ENCODE peak calls at places on chromosomes 4 and X, in seven cellular contexts. I is HCT116, Y is K562, C is HepG2, D is GM12878, U is SK-N-SH, E is H1. A is an unnamed sample.

GRCh38 chr4:107708225-107708624 is 11.8 kb downstream of the PAPSS1 start:
- DNase-seq in I (no peak), Y (no peak), C (no peak), D (no peak), U (no peak), E (no peak), A (peak; percentile 68)

GRCh38 chr4:7170012-7170411 is 22.3 kb upstream of the SORCS2 start:
- DNase-seq in I (no peak), Y (no peak), C (no peak), D (no peak), U (no peak), E (no peak), A (no peak)

GRCh38 chr4:55553442-55553841 is 6.7 kb upstream of the CLOCK start:
- DNase-seq in I (no peak), Y (no peak), C (peak; percentile 67), D (no peak), U (no peak), E (peak; percentile 48), A (peak; percentile 31)

GRCh38 chr4:52822583-52823477 is 39.3 kb upstream of the RASL11B start:
- DNase-seq in I (peak; percentile 41), Y (no peak), C (no peak), D (no peak), U (no peak), E (no peak), A (no peak)

GRCh38 chrX:77441479-77441878 is 5.7 kb upstream of the FGF16 start:
- DNase-seq in I (no peak), Y (no peak), C (no peak), D (no peak), U (no peak), E (no peak), A (no peak)

GRCh38 chrX:11381464-11381863 is 88.3 kb downstream of the AMELX start:
- DNase-seq in I (peak; percentile 24), Y (peak; percentile 36), C (peak; percentile 25), D (peak; percentile 30), U (peak; percentile 20), E (no peak), A (peak; percentile 68)

GRCh38 chr4:76087007-76087769 is 12.7 kb downstream of the ART3 start:
- DNase-seq in I (peak; percentile 62), Y (peak; percentile 71), C (peak; percentile 86), D (no peak), U (peak; percentile 51), E (peak; percentile 64), A (peak; percentile 76)

GRCh38 chrX:123962794-123963373 is 1.4 kb downstream of the STAG2 start:
- DNase-seq in I (peak; percentile 75), Y (peak; percentile 85), C (peak; percentile 88), D (peak; percentile 68), U (peak; percentile 68), E (peak; percentile 64), A (peak; percentile 91)

GRCh38 chr4:11338990-11339782 is 89.5 kb downstream of the HS3ST1 start:
- DNase-seq in I (no peak), Y (no peak), C (no peak), D (no peak), U (no peak), E (no peak), A (no peak)

GRCh38 chr4:5568931-5569330 is 139.4 kb downstream of the EVC2 start:
- DNase-seq in I (no peak), Y (no peak), C (no peak), D (no peak), U (no peak), E (no peak), A (no peak)

GRCh38 chr4:77451530-77451929 is 154.1 kb upstream of the CXCL13 start:
- DNase-seq in I (no peak), Y (no peak), C (no peak), D (no peak), U (no peak), E (no peak), A (no peak)

GRCh38 chrX:97290199-97290598 is 406.5 kb downstream of the RPA4 start:
- DNase-seq in I (no peak), Y (no peak), C (peak; percentile 14), D (no peak), U (no peak), E (no peak), A (no peak)

GRCh38 chr4:126441173-126441810 is 1126.5 kb downstream of the FAT4 start:
- DNase-seq in I (no peak), Y (no peak), C (no peak), D (no peak), U (no peak), E (no peak), A (no peak)

GRCh38 chrX:110915120-110915519 is 119.5 kb upstream of the CHRDL1 start:
- DNase-seq in I (no peak), Y (no peak), C (no peak), D (no peak), U (no peak), E (no peak), A (no peak)

GRCh38 chr4:101328063-101328602 is 19.2 kb downstream of the PPP3CA start:
- DNase-seq in I (no peak), Y (no peak), C (no peak), D (peak; percentile 64), U (no peak), E (no peak), A (no peak)

GRCh38 chr4:12588572-12588971 is 895.6 kb downstream of the RAB28 start:
- DNase-seq in I (no peak), Y (no peak), C (no peak), D (no peak), U (no peak), E (no peak), A (no peak)

GRCh38 chr4:13527983-13528822 is 16.1 kb downstream of the NKX3-2 start:
- DNase-seq in I (no peak), Y (no peak), C (no peak), D (peak; percentile 56), U (peak; percentile 42), E (peak; percentile 63), A (no peak)

GRCh38 chrX:97126020-97126419 is 242.3 kb downstream of the RPA4 start:
- DNase-seq in I (no peak), Y (no peak), C (no peak), D (no peak), U (no peak), E (no peak), A (no peak)

GRCh38 chr4:88104902-88105610 is 53.4 kb downstream of the ABCG2 start:
- DNase-seq in I (no peak), Y (no peak), C (no peak), D (no peak), U (peak; percentile 41), E (no peak), A (peak; percentile 73)

GRCh38 chr4:56360071-56360470 is 27.2 kb downstream of the AASDH start:
- DNase-seq in I (no peak), Y (no peak), C (no peak), D (no peak), U (no peak), E (no peak), A (no peak)

GRCh38 chr4:89868999-89869589 is 25.6 kb upstream of the MMRN1 start:
- DNase-seq in I (no peak), Y (no peak), C (no peak), D (no peak), U (no peak), E (no peak), A (no peak)

GRCh38 chrX:103883533-103883932 is 51.5 kb upstream of the RAB9B start:
- DNase-seq in I (no peak), Y (no peak), C (no peak), D (no peak), U (no peak), E (no peak), A (no peak)

GRCh38 chr4:98536631-98537030 is 121.8 kb downstream of the TSPAN5 start:
- DNase-seq in I (no peak), Y (no peak), C (no peak), D (no peak), U (no peak), E (peak; percentile 73), A (no peak)

GRCh38 chr4:123606336-123606735 is 209.7 kb downstream of the SPRY1 start:
- DNase-seq in I (no peak), Y (no peak), C (no peak), D (no peak), U (no peak), E (no peak), A (no peak)

GRCh38 chrX:136146614-136147319 is 566 bp upstream of the FHL1 start:
- DNase-seq in I (no peak), Y (no peak), C (no peak), D (no peak), U (no peak), E (peak; percentile 51), A (no peak)

GRCh38 chrX:65757943-65758342 is 90.5 kb downstream of the MSN start:
- DNase-seq in I (no peak), Y (no peak), C (no peak), D (no peak), U (no peak), E (no peak), A (no peak)
- TF ChIP-seq JUND in I (no peak), Y (no peak), C (no peak), D (no peak), U (no peak), E (no peak), A (no peak)

GRCh38 chr4:153809307-153809706 is 20.4 kb upstream of the SFRP2 start:
- DNase-seq in I (no peak), Y (no peak), C (no peak), D (peak; percentile 17), U (no peak), E (no peak), A (no peak)
- TF ChIP-seq JUND in I (no peak), Y (no peak), C (no peak), D (no peak), U (no peak), E (no peak), A (no peak)

DNA sequence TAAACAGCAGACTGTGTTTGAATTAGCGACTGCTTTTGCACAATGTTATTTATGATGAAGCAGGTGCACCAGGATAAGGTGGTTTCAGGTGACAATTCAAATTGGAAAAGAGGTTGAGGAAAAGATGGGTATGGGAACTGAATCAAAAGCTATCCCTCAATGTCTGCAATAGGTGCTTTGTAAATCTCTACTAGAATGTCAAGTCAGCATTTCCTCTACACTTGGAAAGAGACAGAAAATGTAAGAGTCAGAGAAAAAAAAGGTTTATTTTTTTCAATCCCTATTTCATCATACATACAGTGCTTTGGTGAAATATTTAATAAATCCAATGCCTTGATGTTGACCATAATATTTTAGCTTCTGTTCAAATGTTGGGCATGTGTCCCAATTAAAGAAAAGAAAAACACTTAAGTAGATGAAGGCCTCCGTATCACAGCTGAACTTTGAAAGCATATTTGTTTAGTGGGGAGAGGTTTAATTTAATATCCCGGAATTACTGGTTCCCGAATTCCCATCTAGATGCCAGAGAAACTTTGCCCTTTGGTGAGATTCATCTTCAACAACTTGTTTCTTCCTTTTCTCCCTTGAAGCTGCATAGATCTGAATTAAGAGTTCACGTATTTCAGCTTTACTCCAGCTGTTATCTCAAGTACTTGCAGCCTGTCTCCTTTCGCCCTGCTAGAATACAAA is 5.9 kb downstream of the RASGEF1B start:
- DNase-seq in I (no peak), Y (no peak), C (no peak), D (no peak), U (no peak), E (no peak), A (no peak)
- TF ChIP-seq JUND in I (no peak), Y (no peak), C (no peak), D (no peak), U (no peak), E (no peak), A (no peak)

GRCh38 chr4:169253904-169254303 is 16.9 kb downstream of the SH3RF1 start:
- DNase-seq in I (no peak), Y (no peak), C (no peak), D (no peak), U (no peak), E (no peak), A (no peak)
- TF ChIP-seq JUND in I (peak; percentile 24), Y (no peak), C (no peak), D (no peak), U (peak; percentile 63), E (no peak), A (no peak)

GRCh38 chrX:56211701-56212100 is 20.5 kb upstream of the KLF8 start:
- DNase-seq in I (no peak), Y (no peak), C (no peak), D (no peak), U (no peak), E (no peak), A (no peak)
- TF ChIP-seq JUND in I (no peak), Y (no peak), C (no peak), D (no peak), U (no peak), E (no peak), A (no peak)